ENCODE peak calls at places on chromosomes 1 and 21, in seven cellular contexts. U is A172, Z is left ventricle myocardium inferior, H is ELF-1, J is skeletal muscle cell, A is fibroblast of the conjunctiva, D is GM04504. N is an unnamed sample.
A peak's percentile ranks its signal among the peaks of the same experiment; 100 is the strongest.

GRCh38 chr1:3074800-3075199 is 5.8 kb downstream of the PRDM16 start:
- DNase-seq in U (no peak), H (no peak), Z (no peak), J (no peak), A (no peak), D (no peak), N (no peak)

GRCh38 chr1:172845371-172845770 is 186.5 kb downstream of the FASLG start:
- DNase-seq in Z (no peak), U (no peak), D (no peak), H (peak; percentile 5), A (no peak), J (no peak), N (no peak)

GRCh38 chr1:33327587-33328325 is 6.9 kb upstream of the A3GALT2 start:
- DNase-seq in D (peak; percentile 93), Z (peak; percentile 59), U (peak; percentile 87), J (peak; percentile 96), A (peak; percentile 87), H (no peak), N (peak; percentile 80)

GRCh38 chr1:27656157-27656893 is 15.7 kb downstream of the IFI6 start:
- DNase-seq in J (no peak), Z (peak; percentile 69), D (peak; percentile 76), H (peak; percentile 79), U (no peak), A (no peak), N (peak; percentile 10)

GRCh38 chr1:187734427-187734826 is 905.7 kb downstream of the PLA2G4A start:
- DNase-seq in D (no peak), J (no peak), H (peak; percentile 29), Z (no peak), U (no peak), A (no peak), N (no peak)

GRCh38 chr1:224331326-224331725 is 1.4 kb upstream of the NVL start:
- DNase-seq in H (no peak), Z (no peak), J (no peak), D (no peak), A (no peak), U (no peak), N (no peak)

GRCh38 chr1:51417496-51418383 is 87.4 kb upstream of the TTC39A start:
- DNase-seq in Z (no peak), J (peak; percentile 26), H (no peak), U (no peak), D (no peak), A (no peak), N (no peak)

GRCh38 chr1:230084408-230085177 is 17.6 kb downstream of the GALNT2 start:
- DNase-seq in D (peak; percentile 91), A (peak; percentile 89), U (peak; percentile 99), J (peak; percentile 95), Z (no peak), H (peak; percentile 74), N (no peak)

GRCh38 chr1:8342325-8342724 is 24.4 kb downstream of the SLC45A1 start:
- DNase-seq in D (peak; percentile 55), Z (no peak), U (no peak), J (no peak), H (no peak), A (no peak), N (no peak)

GRCh38 chr1:175338447-175339135 is 146.0 kb upstream of the KIAA0040 start:
- DNase-seq in H (peak; percentile 83), Z (no peak), J (no peak), D (no peak), U (no peak), A (no peak), N (no peak)

GRCh38 chr21:46159841-46160562 is 4.6 kb upstream of the FTCD start:
- DNase-seq in A (no peak), J (no peak), H (no peak), D (no peak), Z (no peak), U (no peak), N (no peak)

GRCh38 chr1:201883266-201883665 is 5.4 kb upstream of the SHISA4 start:
- DNase-seq in J (no peak), D (no peak), Z (no peak), U (no peak), H (no peak), A (no peak), N (no peak)

GRCh38 chr1:205645494-205645893 is 13.7 kb upstream of the ELK4 start:
- DNase-seq in A (no peak), J (no peak), U (no peak), H (no peak), D (no peak), Z (no peak), N (no peak)

GRCh38 chr1:205454903-205455335 is 926 bp downstream of the BLACAT1 start:
- DNase-seq in A (no peak), U (no peak), H (peak; percentile 76), Z (no peak), D (no peak), J (no peak), N (peak; percentile 73)

GRCh38 chr1:111956155-111956817 is 33.2 kb downstream of the KCND3 start:
- DNase-seq in A (no peak), J (no peak), H (no peak), U (no peak), D (no peak), Z (no peak), N (no peak)

GRCh38 chr1:113389356-113389952 is 861 bp upstream of the MAGI3 start:
- DNase-seq in U (no peak), H (no peak), D (no peak), J (no peak), A (no peak), Z (no peak), N (peak; percentile 23)

N was measured in G401.